ENCODE peak calls at places on chromosomes 13 and 19, in nine cellular contexts. S is cardiac muscle cell; J is upper lobe of right lung; B is thoracic aorta; W is CD4-positive, alpha-beta T cell; F is GM12878; X is prostate gland; M is heart left ventricle; G is fibroblast of lung. D is an unnamed sample. For H3K27me3, the result is how much of the 10 kb centered on the place peaks cover.

GRCh38 chr13:61095885-61096284 is 319.8 kb downstream of the PCDH20 start:
- DNase-seq in M (no peak), X (no peak), G (no peak), J (no peak), S (no peak), W (no peak), F (no peak), B (no peak), D (no peak)

GRCh38 chr13:62085337-62085736 is 669.7 kb upstream of the PCDH20 start:
- DNase-seq in X (no peak), B (no peak), S (no peak), G (no peak), M (no peak), J (no peak), F (no peak), W (no peak), D (no peak)

GRCh38 chr13:30776661-30777060 is 41.3 kb downstream of the ALOX5AP start:
- DNase-seq in W (no peak), S (no peak), G (no peak), J (no peak), M (no peak), B (no peak), X (no peak), F (no peak), D (no peak)

GRCh38 chr13:89380101-89380500 is 1708.9 kb downstream of the SLITRK5 start:
- DNase-seq in F (no peak), B (no peak), S (no peak), X (no peak), J (no peak), W (no peak), G (no peak), M (no peak), D (no peak)

GRCh38 chr13:113009743-113010509 is 40.9 kb downstream of the MCF2L start:
- DNase-seq in W (no peak), F (no peak), X (no peak), B (no peak), G (no peak), S (peak), M (no peak), J (no peak), D (no peak)

GRCh38 chr13:110012102-110012739 is 225.8 kb upstream of the IRS2 start:
- DNase-seq in J (no peak), B (no peak), F (no peak), S (peak), W (no peak), X (no peak), G (peak), M (no peak), D (no peak)

GRCh38 chr19:16435238-16435911 is 36.4 kb downstream of the EPS15L1 start:
- DNase-seq in X (no peak), S (peak), M (peak), F (no peak), G (peak), B (no peak), W (no peak), J (no peak), D (no peak)

GRCh38 chr13:20351279-20352022 is 119.3 kb upstream of the GJB6 start:
- DNase-seq in X (no peak), J (no peak), B (no peak), S (peak), W (no peak), M (no peak), G (peak), F (no peak), D (no peak)

GRCh38 chr13:33782631-33783030 is 35.3 kb upstream of the RFC3 start:
- DNase-seq in G (no peak), F (no peak), J (no peak), B (no peak), W (no peak), M (no peak), X (no peak), S (no peak), D (no peak)

GRCh38 chr13:44373601-44374347 is at the start of gene SERP2:
- DNase-seq in G (peak), M (peak), X (no peak), F (no peak), S (peak), B (no peak), W (no peak), J (peak), D (no peak)

GRCh38 chr13:44300895-44301638 is 72.6 kb upstream of the SERP2 start:
- DNase-seq in F (peak), M (peak), W (no peak), J (no peak), G (peak), S (peak), B (no peak), X (peak), D (no peak)

GRCh38 chr19:17164644-17165043 is 50.5 kb upstream of the USE1 start:
- DNase-seq in F (no peak), M (no peak), W (no peak), J (no peak), X (no peak), G (no peak), S (no peak), B (no peak), D (no peak)

GRCh38 chr19:1522061-1522460 is 1.8 kb upstream of the PLK5 start:
- DNase-seq in W (no peak), F (no peak), X (no peak), B (no peak), S (peak), J (no peak), M (no peak), G (no peak), D (no peak)

GRCh38 chr19:1524206-1524971 is 512 bp downstream of the PLK5 start:
- DNase-seq in W (no peak), G (no peak), J (no peak), S (no peak), X (no peak), M (no peak), F (no peak), B (no peak), D (no peak)

GRCh38 chr19:1521636-1522035 is 2.2 kb upstream of the PLK5 start:
- DNase-seq in J (no peak), B (no peak), X (no peak), F (no peak), S (peak), M (peak), W (no peak), G (no peak), D (no peak)

GRCh38 chr19:1523412-1524205 is at the start of gene PLK5:
- DNase-seq in G (no peak), B (no peak), M (no peak), X (no peak), J (no peak), W (no peak), S (no peak), F (no peak), D (no peak)

GRCh38 chr19:1522838-1523237 is 1.0 kb upstream of the PLK5 start:
- DNase-seq in F (no peak), W (no peak), S (no peak), M (no peak), X (no peak), G (no peak), B (no peak), J (no peak), D (no peak)
- H3K27me3 ChIP-seq in F (under half), W (under half), S (half or more), M (under half), X (under half), G (under half), B (under half), J (under half), D (under half)

DNA sequence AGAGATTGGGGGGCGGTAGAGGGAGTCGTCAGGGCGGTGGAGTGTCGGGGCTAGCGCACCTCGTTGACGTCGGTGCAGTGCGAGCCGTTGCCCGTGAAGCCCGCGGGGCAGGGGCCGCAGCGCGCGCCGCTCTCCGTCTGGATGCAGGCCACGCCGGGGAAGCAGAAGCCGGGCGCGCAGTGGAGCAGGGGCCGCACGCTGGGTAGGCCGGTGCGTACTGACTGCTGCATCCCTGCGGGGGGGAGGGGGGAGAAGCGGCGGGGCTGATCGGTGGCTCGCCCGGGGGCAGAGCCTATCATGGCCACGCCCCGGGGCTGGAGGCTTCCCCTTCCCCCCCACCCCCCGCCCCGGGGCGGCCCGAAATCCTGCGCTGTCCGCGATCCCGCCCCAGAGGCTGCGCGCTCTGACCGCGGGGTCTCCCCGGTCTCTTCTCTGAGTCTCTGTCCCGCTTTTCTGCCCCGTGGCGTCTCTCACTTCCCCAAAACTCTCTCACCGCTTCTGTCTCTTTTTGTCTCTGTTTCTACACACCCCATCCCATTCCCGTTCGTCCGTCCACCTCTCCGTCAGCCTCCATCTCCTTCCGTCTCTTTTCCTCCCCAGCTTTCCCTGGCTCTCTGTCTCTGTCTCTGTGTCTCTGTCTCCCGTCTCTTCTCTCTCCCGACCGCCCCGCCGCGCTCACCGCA is 1.1 kb downstream of the COMP start:
- DNase-seq in S (peak), B (no peak), F (no peak), W (peak), G (no peak), X (no peak), M (no peak), J (no peak), D (peak)
- H3K27me3 ChIP-seq in S (half or more), B (under half), F (under half), W (half or more), G (half or more), X (under half), M (half or more), J (half or more), D (under half)

GRCh38 chr19:13339869-13340268 is 166.4 kb downstream of the CACNA1A start:
- DNase-seq in J (no peak), F (no peak), S (no peak), W (no peak), B (no peak), M (no peak), G (no peak), X (no peak), D (no peak)

GRCh38 chr19:13337181-13337580 is 169.1 kb downstream of the CACNA1A start:
- DNase-seq in G (no peak), M (no peak), S (no peak), B (no peak), W (no peak), J (no peak), X (no peak), F (no peak), D (no peak)

GRCh38 chr19:13329766-13330165 is 176.5 kb downstream of the CACNA1A start:
- DNase-seq in X (no peak), W (no peak), B (no peak), J (no peak), F (no peak), S (no peak), G (no peak), M (no peak), D (no peak)

GRCh38 chr19:13330285-13330684 is 176.0 kb downstream of the CACNA1A start:
- DNase-seq in G (no peak), J (no peak), X (no peak), M (no peak), F (no peak), B (no peak), S (no peak), W (no peak), D (no peak)

GRCh38 chr19:13334801-13335481 is 171.3 kb downstream of the CACNA1A start:
- DNase-seq in X (no peak), M (no peak), B (no peak), W (no peak), J (no peak), G (no peak), F (no peak), S (no peak), D (no peak)
- H3K27me3 ChIP-seq in X (under half), M (under half), B (under half), W (under half), J (under half), G (under half), F (under half), S (under half), D (under half)

DNA sequence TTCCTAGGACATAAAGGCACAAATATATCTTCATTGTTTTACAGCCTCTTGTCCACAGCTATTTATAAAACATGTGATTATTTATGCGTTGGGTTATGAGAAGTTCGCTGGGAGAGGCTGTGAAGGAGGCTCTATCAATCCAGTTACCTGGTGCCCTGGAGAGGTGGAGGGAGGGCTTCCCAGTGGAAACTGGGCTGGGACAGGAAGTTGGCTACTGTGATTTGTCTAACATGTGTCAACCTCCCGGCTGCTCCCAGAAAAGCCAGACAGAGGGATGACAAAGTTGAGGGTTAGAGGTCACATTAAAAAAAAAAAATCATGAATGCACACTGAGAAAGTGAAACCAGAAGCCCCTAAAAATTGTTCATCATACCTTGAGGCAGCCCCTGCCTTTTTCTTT is 346.5 kb downstream of the ZNF536 start:
- DNase-seq in F (no peak), M (no peak), X (no peak), B (no peak), W (no peak), S (no peak), J (no peak), G (no peak), D (no peak)
- H3K27me3 ChIP-seq in F (under half), M (under half), X (under half), B (under half), W (under half), S (under half), J (under half), G (under half), D (under half)

GRCh38 chr13:114134944-114135610 is 2.7 kb upstream of the RASA3 start:
- DNase-seq in B (no peak), G (no peak), F (no peak), X (no peak), S (no peak), W (no peak), M (no peak), J (no peak), D (no peak)
- H3K27me3 ChIP-seq in B (under half), G (under half), F (under half), X (under half), S (under half), W (under half), M (under half), J (under half), D (under half)

GRCh38 chr19:55563261-55563690 is 17.4 kb downstream of the ZNF579 start:
- DNase-seq in W (no peak), M (peak), G (no peak), J (no peak), B (no peak), F (no peak), X (no peak), S (peak), D (no peak)
- H3K27me3 ChIP-seq in W (under half), M (under half), G (under half), J (under half), B (under half), F (under half), X (under half), S (under half), D (under half)

D was measured in HAP-1.